ENCODE peak calls at places on chromosomes 2 and 18, in ten cellular contexts. K, E, Q, Z, C, X, H, N, T and J are unnamed samples. For H3K4me1, the result is how much of the 10 kb centered on the place peaks cover.

GRCh38 chr2:12718662-12719399 is 2.1 kb downstream of the TRIB2 start:
- DNase-seq in K (peak), N (peak), X (no peak), H (peak), Z (no peak), T (no peak), Q (no peak), E (no peak), C (no peak), J (no peak)

GRCh38 chr2:158325031-158325781 is 131.3 kb downstream of the CCDC148 start:
- DNase-seq in H (peak), E (no peak), Z (no peak), T (no peak), X (no peak), C (no peak), Q (no peak), K (peak), N (no peak), J (peak)

GRCh38 chr2:113796592-113797180 is 40.2 kb upstream of the SLC35F5 start:
- DNase-seq in E (no peak), X (no peak), Q (no peak), C (no peak), H (no peak), T (no peak), N (no peak), Z (no peak), K (no peak), J (no peak)

GRCh38 chr2:190837417-190837816 is 43.2 kb upstream of the GLS start:
- DNase-seq in K (peak), Z (no peak), H (peak), E (no peak), X (no peak), Q (no peak), T (no peak), N (no peak), C (no peak), J (peak)

GRCh38 chr2:181649436-181649979 is 7.4 kb downstream of the CERKL start:
- DNase-seq in T (no peak), Q (no peak), N (no peak), E (no peak), Z (no peak), X (no peak), H (peak), K (no peak), C (no peak), J (peak)

GRCh38 chr18:49869354-49869753 is 56.0 kb upstream of the ACAA2 start:
- DNase-seq in Q (no peak), X (no peak), N (no peak), E (no peak), T (no peak), Z (no peak), K (no peak), H (no peak), C (no peak), J (no peak)

GRCh38 chr2:205746408-205746785 is 64.1 kb downstream of the NRP2 start:
- DNase-seq in X (peak), K (no peak), E (no peak), C (no peak), N (no peak), H (peak), Z (no peak), Q (no peak), T (no peak), J (peak)

GRCh38 chr2:175476950-175477349 is 295.4 kb upstream of the ATP5MC3 start:
- DNase-seq in H (no peak), N (peak), X (no peak), E (no peak), Z (peak), K (no peak), C (peak), T (peak), Q (peak), J (no peak)

GRCh38 chr2:62765619-62766376 is 60.3 kb downstream of the EHBP1 start:
- DNase-seq in C (no peak), N (no peak), Z (no peak), X (no peak), H (no peak), K (peak), T (no peak), Q (no peak), E (no peak), J (no peak)

GRCh38 chr2:24984912-24985311 is 13.2 kb upstream of the DNAJC27 start:
- DNase-seq in N (no peak), Z (peak), K (peak), T (no peak), X (peak), H (no peak), Q (peak), E (no peak), C (peak), J (no peak)

GRCh38 chr2:128302744-128303067 is 16.0 kb downstream of the HS6ST1 start:
- DNase-seq in C (no peak), X (no peak), Z (no peak), Q (no peak), N (peak), K (no peak), H (no peak), E (no peak), T (no peak), J (no peak)

GRCh38 chr2:178666458-178666857 is 140.8 kb downstream of the TTN start:
- DNase-seq in E (no peak), T (no peak), N (no peak), K (no peak), X (no peak), C (no peak), Z (no peak), Q (no peak), H (no peak), J (no peak)

GRCh38 chr2:109370399-109370990 is 241.5 kb downstream of the SH3RF3 start:
- DNase-seq in E (no peak), N (no peak), Z (no peak), T (no peak), Q (no peak), H (no peak), K (no peak), X (no peak), C (no peak), J (no peak)

GRCh38 chr2:128474962-128475361 is 156.3 kb upstream of the HS6ST1 start:
- DNase-seq in N (no peak), T (no peak), H (no peak), C (no peak), E (no peak), K (no peak), Q (no peak), Z (no peak), X (no peak), J (no peak)

GRCh38 chr2:25257032-25257455 is 84.7 kb downstream of the DNMT3A start:
- DNase-seq in Z (no peak), Q (peak), X (no peak), N (no peak), K (peak), E (no peak), C (no peak), T (no peak), H (no peak), J (no peak)

GRCh38 chr2:212766921-212767320 is 228.3 kb upstream of the ERBB4 start:
- DNase-seq in C (no peak), K (no peak), E (no peak), H (no peak), X (no peak), T (no peak), Z (no peak), Q (no peak), N (no peak), J (no peak)

GRCh38 chr2:168278424-168278888 is 31.1 kb upstream of the STK39 start:
- DNase-seq in X (peak), H (peak), K (peak), Z (no peak), C (no peak), E (no peak), Q (no peak), T (no peak), N (no peak), J (peak)

GRCh38 chr18:63106727-63107126 is 212.8 kb downstream of the BCL2 start:
- DNase-seq in T (no peak), Z (no peak), N (no peak), E (no peak), K (no peak), Q (no peak), H (no peak), X (no peak), C (no peak), J (no peak)

GRCh38 chr2:68832161-68832869 is 38.9 kb downstream of the BMP10 start:
- DNase-seq in X (peak), Q (peak), K (peak), C (peak), E (peak), T (peak), Z (peak), N (peak), H (peak), J (peak)

GRCh38 chr2:54613794-54614257 is 109.6 kb upstream of the EML6 start:
- DNase-seq in K (peak), C (no peak), T (no peak), H (peak), Z (no peak), N (no peak), X (no peak), Q (peak), E (no peak), J (peak)

GRCh38 chr2:159090514-159091201 is 122.2 kb downstream of the TANC1 start:
- DNase-seq in N (no peak), Z (no peak), Q (no peak), E (no peak), K (peak), X (no peak), T (no peak), H (peak), C (no peak), J (peak)

GRCh38 chr2:105396254-105397024 is 2.4 kb downstream of the FHL2 start:
- DNase-seq in K (peak), T (peak), C (no peak), N (no peak), Q (no peak), H (peak), X (peak), E (peak), Z (peak), J (peak)
- H3K27ac ChIP-seq in K (peak), T (peak), C (peak), N (no peak), Q (peak), H (peak), X (peak), E (no peak), Z (no peak), J (peak)

GRCh38 chr2:10798783-10799182 is 13.8 kb downstream of the PDIA6 start:
- DNase-seq in C (no peak), H (no peak), E (no peak), N (no peak), K (no peak), Z (no peak), X (no peak), Q (no peak), T (no peak), J (no peak)
- TF ChIP-seq CTCF in C (no peak), H (peak), E (no peak), N (no peak), K (no peak), Z (no peak), X (no peak), Q (no peak), T (no peak), J (peak)

GRCh38 chr2:137252934-137253333 is 487.6 kb downstream of the THSD7B start:
- DNase-seq in K (peak), C (no peak), Q (no peak), H (peak), N (no peak), X (no peak), E (no peak), T (no peak), Z (no peak), J (peak)
- H3K4me1 ChIP-seq in K (under half), C (under half), Q (under half), H (under half), N (under half), X (under half), E (under half), T (under half), Z (under half), J (half or more)

GRCh38 chr2:23417310-23417709 is 32.3 kb downstream of the KLHL29 start:
- DNase-seq in H (no peak), E (no peak), C (no peak), K (no peak), Z (no peak), T (no peak), Q (no peak), X (no peak), N (peak), J (no peak)

GRCh38 chr2:23419171-23420090 is 34.5 kb downstream of the KLHL29 start:
- DNase-seq in E (no peak), Q (no peak), T (no peak), C (no peak), H (no peak), K (no peak), X (no peak), N (peak), Z (peak), J (no peak)

GRCh38 chr2:23418056-23418455 is 33.1 kb downstream of the KLHL29 start:
- DNase-seq in C (no peak), T (no peak), N (peak), Z (no peak), X (no peak), K (no peak), Q (no peak), H (no peak), E (no peak), J (no peak)

GRCh38 chr2:23420091-23420839 is 35.3 kb downstream of the KLHL29 start:
- DNase-seq in H (no peak), E (no peak), T (no peak), N (peak), Q (peak), Z (no peak), C (no peak), X (no peak), K (no peak), J (no peak)

GRCh38 chr2:23418490-23418911 is 33.5 kb downstream of the KLHL29 start:
- DNase-seq in C (no peak), H (peak), T (no peak), N (peak), E (no peak), K (peak), X (no peak), Z (no peak), Q (no peak), J (no peak)
- H3K27ac ChIP-seq in C (no peak), H (no peak), T (no peak), N (no peak), E (no peak), K (peak), X (peak), Z (no peak), Q (no peak), J (no peak)

GRCh38 chr18:66873899-66874298 is 270.0 kb upstream of the CDH19 start:
- DNase-seq in K (no peak), C (no peak), T (no peak), Q (no peak), H (no peak), E (no peak), Z (no peak), X (no peak), N (no peak), J (no peak)

GRCh38 chr18:66867653-66868052 is 263.8 kb upstream of the CDH19 start:
- DNase-seq in E (no peak), H (peak), K (peak), N (no peak), C (no peak), Z (no peak), T (no peak), X (no peak), Q (no peak), J (peak)

GRCh38 chr18:66874375-66874774 is 270.5 kb upstream of the CDH19 start:
- DNase-seq in Q (no peak), T (no peak), E (no peak), K (no peak), X (no peak), Z (no peak), H (no peak), C (no peak), N (no peak), J (no peak)

GRCh38 chr18:66874812-66875474 is 271.1 kb upstream of the CDH19 start:
- DNase-seq in N (no peak), K (no peak), X (no peak), T (no peak), Z (no peak), H (no peak), C (no peak), E (no peak), Q (no peak), J (no peak)

DNA sequence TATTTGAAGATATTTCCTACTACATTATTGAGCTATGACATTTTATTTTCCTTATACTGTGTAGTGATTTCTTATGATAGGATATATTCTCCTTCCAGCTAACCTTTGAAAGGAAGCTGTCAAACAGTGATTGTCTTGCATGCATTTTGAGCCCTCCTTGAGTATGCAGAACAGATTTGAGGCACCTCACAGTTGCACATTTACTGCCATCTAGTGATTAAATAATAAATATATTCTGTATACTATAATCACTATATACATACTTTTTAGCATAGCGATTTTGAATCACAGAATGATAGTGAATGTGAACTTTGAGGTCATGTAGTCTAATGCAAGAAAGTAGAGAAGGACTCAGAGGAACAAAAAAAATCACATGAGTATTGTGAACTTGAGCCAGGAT is 268.4 kb upstream of the CDH19 start:
- DNase-seq in H (peak), C (no peak), E (no peak), K (peak), N (no peak), Q (no peak), X (no peak), T (no peak), Z (no peak), J (no peak)
- TF ChIP-seq CTCF in H (no peak), C (no peak), E (no peak), K (no peak), N (no peak), Q (no peak), X (no peak), T (no peak), Z (peak), J (peak)

DNA sequence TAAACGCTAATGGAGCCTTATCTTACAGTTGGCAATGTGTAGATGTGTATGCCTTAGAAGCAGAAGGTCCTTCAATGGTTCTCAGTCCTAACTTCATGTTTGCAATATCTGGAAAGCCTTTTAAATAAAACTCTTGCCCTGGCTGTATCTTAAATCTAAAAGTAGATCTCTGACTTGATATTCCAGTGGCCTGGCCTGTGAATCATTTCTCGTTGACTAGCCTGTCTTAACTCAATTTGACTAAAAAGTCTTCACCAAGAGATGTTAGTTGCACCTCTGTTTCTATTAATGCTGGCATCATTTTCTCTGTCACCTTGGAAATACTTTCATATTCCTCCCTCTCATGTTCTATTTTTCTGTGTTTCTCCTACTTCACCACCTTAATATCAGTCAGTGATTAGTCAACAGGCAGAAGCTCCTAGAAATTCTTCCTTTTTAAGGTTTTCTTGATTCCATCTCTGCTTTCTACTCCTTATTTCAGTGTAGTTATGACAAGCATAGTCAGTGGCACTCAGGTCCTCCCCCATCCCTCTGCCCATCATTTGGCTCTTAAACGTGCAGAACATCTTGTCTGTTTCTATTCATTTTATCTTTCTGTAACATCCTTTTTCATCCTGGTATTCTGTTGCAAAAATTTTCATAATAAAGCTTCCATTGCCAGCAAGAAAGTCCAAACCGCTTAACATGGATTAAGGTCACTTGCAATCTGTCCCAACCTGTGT is 4.3 kb downstream of the ITGAV start:
- DNase-seq in E (no peak), T (no peak), N (no peak), Z (no peak), H (no peak), X (no peak), Q (no peak), C (no peak), K (no peak), J (no peak)
- H3K4me1 ChIP-seq in E (under half), T (under half), N (under half), Z (under half), H (under half), X (under half), Q (half or more), C (half or more), K (under half), J (under half)

DNA sequence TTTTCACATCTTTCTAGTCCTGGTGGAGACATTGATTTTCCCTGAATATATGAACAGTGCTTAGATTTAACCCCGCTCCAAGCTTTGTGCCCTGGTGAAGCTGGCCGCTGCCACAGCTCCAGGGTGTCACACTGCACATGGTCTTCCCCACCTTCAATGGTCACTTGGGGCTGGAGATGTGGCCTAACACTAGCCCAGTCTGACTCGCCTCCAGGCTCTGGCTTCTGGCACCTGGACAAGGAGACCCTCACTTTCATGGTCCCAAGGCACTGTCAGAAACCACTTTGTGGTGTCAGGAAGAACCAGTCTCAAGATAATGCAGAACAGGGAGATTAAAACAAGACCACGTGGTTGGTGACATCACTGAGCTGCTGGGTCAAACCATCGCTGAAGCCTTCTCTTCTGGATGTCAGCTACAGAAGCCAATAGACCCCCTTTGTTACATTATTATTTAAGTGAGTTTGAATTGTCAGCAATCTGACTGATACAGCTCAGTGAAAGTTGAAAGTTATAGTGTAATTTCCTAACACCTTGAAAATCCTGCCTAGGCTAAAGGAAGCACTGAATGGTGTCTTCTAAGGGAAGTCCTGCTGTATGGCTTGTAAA is 55.1 kb upstream of the CTDP1 start:
- DNase-seq in Q (no peak), X (peak), C (no peak), K (no peak), T (no peak), H (no peak), Z (no peak), N (peak), E (no peak), J (no peak)
- H3K27ac ChIP-seq in Q (no peak), X (no peak), C (no peak), K (no peak), T (no peak), H (no peak), Z (no peak), N (peak), E (no peak), J (no peak)

GRCh38 chr18:31563778-31564177 is 27.9 kb upstream of the TTR start:
- DNase-seq in Q (no peak), K (no peak), H (no peak), N (no peak), Z (no peak), E (no peak), T (no peak), X (no peak), C (no peak), J (no peak)
- TF ChIP-seq CTCF in Q (no peak), K (no peak), H (peak), N (no peak), Z (no peak), E (no peak), T (no peak), X (no peak), C (peak), J (peak)

DNA sequence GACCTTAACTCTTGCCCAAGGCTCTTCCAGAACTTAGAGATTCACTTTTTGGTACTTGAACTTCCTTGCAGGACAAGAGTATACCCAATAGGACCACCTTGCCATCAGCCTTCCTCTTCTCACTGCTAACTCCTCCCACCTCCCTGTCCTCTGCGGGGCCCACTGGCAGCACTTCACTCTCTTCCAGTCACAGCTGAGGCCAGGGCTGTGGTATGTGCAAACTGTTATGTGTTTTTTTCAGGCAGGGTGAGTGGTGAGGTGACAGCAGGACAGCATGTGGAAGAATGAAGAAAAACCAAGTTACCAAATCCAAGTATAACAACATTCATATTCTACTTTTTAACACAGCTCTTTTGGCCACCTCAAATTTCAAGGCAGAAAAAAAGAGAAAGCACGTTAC is 605.1 kb upstream of the SYT4 start:
- DNase-seq in H (no peak), C (peak), Z (no peak), N (peak), T (peak), E (no peak), K (no peak), Q (peak), X (no peak), J (no peak)
- H3K4me1 ChIP-seq in H (under half), C (under half), Z (under half), N (under half), T (under half), E (under half), K (under half), Q (under half), X (under half), J (under half)